ENCODE peak calls at places on chromosomes 16 and 17, in seven cellular contexts. One of them, this sample, is unnamed.

GRCh38 chr17:9090641-9091096 is 69.4 kb downstream of the NTN1 start:
- DNase-seq in dorsolateral prefrontal cortex: no peak
- DNase-seq in psoas muscle: no peak
- DNase-seq in thoracic aorta: peak
- DNase-seq in WERI-Rb-1: no peak
- DNase-seq in foreskin keratinocyte: no peak
- DNase-seq in GM12878: no peak
- DNase-seq in this sample: no peak

GRCh38 chr17:43695968-43696865 is 34.5 kb upstream of the MEOX1 start:
- DNase-seq in dorsolateral prefrontal cortex: peak
- DNase-seq in psoas muscle: no peak
- DNase-seq in thoracic aorta: peak
- DNase-seq in WERI-Rb-1: no peak
- DNase-seq in foreskin keratinocyte: no peak
- DNase-seq in GM12878: no peak
- DNase-seq in this sample: no peak

GRCh38 chr16:31112711-31113419 is 4.6 kb upstream of the KAT8 start:
- DNase-seq in dorsolateral prefrontal cortex: no peak
- DNase-seq in psoas muscle: no peak
- DNase-seq in thoracic aorta: no peak
- DNase-seq in WERI-Rb-1: no peak
- DNase-seq in foreskin keratinocyte: no peak
- DNase-seq in GM12878: no peak
- DNase-seq in this sample: no peak

GRCh38 chr17:65055708-65056638 is 567 bp downstream of the GNA13 start:
- DNase-seq in dorsolateral prefrontal cortex: peak
- DNase-seq in psoas muscle: peak
- DNase-seq in thoracic aorta: peak
- DNase-seq in WERI-Rb-1: peak
- DNase-seq in foreskin keratinocyte: no peak
- DNase-seq in GM12878: no peak
- DNase-seq in this sample: no peak

GRCh38 chr16:57889960-57890751 is 80.8 kb downstream of the CNGB1 start:
- DNase-seq in dorsolateral prefrontal cortex: no peak
- DNase-seq in psoas muscle: no peak
- DNase-seq in thoracic aorta: no peak
- DNase-seq in WERI-Rb-1: no peak
- DNase-seq in foreskin keratinocyte: no peak
- DNase-seq in GM12878: no peak
- DNase-seq in this sample: no peak

GRCh38 chr16:30694926-30695678 is 3.9 kb upstream of the SRCAP start:
- DNase-seq in dorsolateral prefrontal cortex: no peak
- DNase-seq in psoas muscle: no peak
- DNase-seq in thoracic aorta: no peak
- DNase-seq in WERI-Rb-1: no peak
- DNase-seq in foreskin keratinocyte: no peak
- DNase-seq in GM12878: no peak
- DNase-seq in this sample: no peak

GRCh38 chr17:36926226-36926625 is 11.0 kb upstream of the LHX1 start:
- DNase-seq in dorsolateral prefrontal cortex: no peak
- DNase-seq in psoas muscle: no peak
- DNase-seq in thoracic aorta: no peak
- DNase-seq in WERI-Rb-1: no peak
- DNase-seq in foreskin keratinocyte: no peak
- DNase-seq in GM12878: no peak
- DNase-seq in this sample: no peak

GRCh38 chr16:77785365-77785764 is 3.0 kb upstream of the VAT1L start:
- DNase-seq in dorsolateral prefrontal cortex: no peak
- DNase-seq in psoas muscle: no peak
- DNase-seq in thoracic aorta: no peak
- DNase-seq in WERI-Rb-1: no peak
- DNase-seq in foreskin keratinocyte: no peak
- DNase-seq in GM12878: no peak
- DNase-seq in this sample: no peak

GRCh38 chr17:66711936-66712335 is 123.0 kb upstream of the CACNG5 start:
- DNase-seq in dorsolateral prefrontal cortex: no peak
- DNase-seq in psoas muscle: no peak
- DNase-seq in thoracic aorta: no peak
- DNase-seq in WERI-Rb-1: no peak
- DNase-seq in foreskin keratinocyte: peak
- DNase-seq in GM12878: no peak
- DNase-seq in this sample: no peak

GRCh38 chr17:5203908-5204294 is 12.2 kb upstream of the ZNF594 start:
- DNase-seq in dorsolateral prefrontal cortex: no peak
- DNase-seq in psoas muscle: no peak
- DNase-seq in thoracic aorta: no peak
- DNase-seq in WERI-Rb-1: no peak
- DNase-seq in foreskin keratinocyte: no peak
- DNase-seq in GM12878: no peak
- DNase-seq in this sample: no peak

GRCh38 chr17:42849031-42849430 is 2.0 kb upstream of the AOC3 start:
- DNase-seq in dorsolateral prefrontal cortex: no peak
- DNase-seq in psoas muscle: no peak
- DNase-seq in thoracic aorta: no peak
- DNase-seq in WERI-Rb-1: no peak
- DNase-seq in foreskin keratinocyte: no peak
- DNase-seq in GM12878: no peak
- DNase-seq in this sample: no peak

GRCh38 chr16:8894736-8895334 is 12.7 kb downstream of the LITAFD start:
- DNase-seq in dorsolateral prefrontal cortex: peak
- DNase-seq in psoas muscle: no peak
- DNase-seq in thoracic aorta: no peak
- DNase-seq in WERI-Rb-1: no peak
- DNase-seq in foreskin keratinocyte: no peak
- DNase-seq in GM12878: no peak
- DNase-seq in this sample: no peak

GRCh38 chr17:1532836-1533602 is 16.6 kb upstream of the INPP5K start:
- DNase-seq in dorsolateral prefrontal cortex: no peak
- DNase-seq in psoas muscle: peak
- DNase-seq in thoracic aorta: no peak
- DNase-seq in WERI-Rb-1: peak
- DNase-seq in foreskin keratinocyte: no peak
- DNase-seq in GM12878: no peak
- DNase-seq in this sample: no peak

DNA sequence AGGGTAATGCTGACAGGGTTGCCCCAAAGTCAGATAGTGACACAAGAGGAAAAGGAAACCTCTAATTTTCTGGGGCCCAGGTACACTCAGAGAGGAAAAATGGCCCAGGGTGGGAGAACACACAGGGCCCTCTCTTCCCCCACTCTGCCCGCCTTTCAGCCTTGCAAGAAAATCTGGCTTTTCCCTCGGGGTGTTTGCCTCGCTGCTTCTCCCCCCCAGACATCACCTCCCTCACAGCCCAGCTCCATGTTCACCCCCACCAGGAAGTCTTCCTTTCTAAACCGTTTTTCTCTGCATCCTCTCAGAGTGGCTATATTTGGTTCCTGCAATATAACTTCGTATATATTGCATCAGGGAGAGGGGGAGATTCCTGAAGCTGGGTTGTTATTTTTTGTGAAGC is 27.4 kb downstream of the RPRML start:
- DNase-seq in dorsolateral prefrontal cortex: no peak
- DNase-seq in psoas muscle: no peak
- DNase-seq in thoracic aorta: no peak
- DNase-seq in WERI-Rb-1: no peak
- DNase-seq in foreskin keratinocyte: no peak
- DNase-seq in GM12878: no peak
- DNase-seq in this sample: no peak
- TF ChIP-seq CTCF in dorsolateral prefrontal cortex: no peak
- TF ChIP-seq CTCF in psoas muscle: no peak
- TF ChIP-seq CTCF in thoracic aorta: no peak
- TF ChIP-seq CTCF in WERI-Rb-1: no peak
- TF ChIP-seq CTCF in foreskin keratinocyte: no peak
- TF ChIP-seq CTCF in GM12878: no peak
- TF ChIP-seq CTCF in this sample: no peak

DNA sequence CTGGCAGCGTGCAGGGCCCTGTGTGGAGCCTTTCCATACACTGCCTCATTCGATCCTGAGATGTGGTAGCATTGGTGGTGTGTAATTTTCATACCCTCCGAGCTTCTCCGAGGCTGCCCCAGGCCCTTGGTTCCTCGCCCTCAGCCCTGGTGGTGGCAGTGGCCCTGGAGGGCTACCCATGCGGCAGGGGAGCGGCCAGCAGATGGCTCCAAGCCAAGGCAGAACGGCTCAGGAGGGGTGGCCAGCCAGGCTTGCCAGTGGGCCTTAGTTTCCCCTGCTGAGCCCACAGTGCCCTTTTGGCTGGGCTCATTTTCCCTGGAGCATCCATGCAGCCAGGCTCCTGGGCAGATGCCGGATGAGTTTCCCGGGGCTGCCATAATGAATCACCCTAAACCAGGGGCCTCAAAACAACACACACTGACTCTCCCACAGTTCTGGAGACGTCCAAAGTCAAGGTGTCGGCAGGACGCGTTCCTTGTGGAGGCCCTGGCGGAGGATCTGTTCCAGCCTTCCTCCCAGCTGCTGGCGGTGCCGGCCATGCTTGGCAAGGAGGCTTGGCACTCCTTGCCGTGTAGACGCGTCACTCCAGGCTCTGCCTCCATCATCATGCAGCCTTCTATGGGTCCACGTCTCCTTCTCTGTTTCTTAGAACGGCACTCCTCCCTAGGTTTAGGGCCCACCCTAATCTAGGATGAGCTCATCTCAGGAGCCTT is 158.8 kb upstream of the GSE1 start:
- DNase-seq in dorsolateral prefrontal cortex: no peak
- DNase-seq in psoas muscle: no peak
- DNase-seq in thoracic aorta: no peak
- DNase-seq in WERI-Rb-1: peak
- DNase-seq in foreskin keratinocyte: no peak
- DNase-seq in GM12878: no peak
- DNase-seq in this sample: no peak
- TF ChIP-seq CTCF in dorsolateral prefrontal cortex: no peak
- TF ChIP-seq CTCF in psoas muscle: no peak
- TF ChIP-seq CTCF in thoracic aorta: no peak
- TF ChIP-seq CTCF in WERI-Rb-1: no peak
- TF ChIP-seq CTCF in foreskin keratinocyte: no peak
- TF ChIP-seq CTCF in GM12878: peak
- TF ChIP-seq CTCF in this sample: no peak

GRCh38 chr17:48583708-48584582 is 5.8 kb upstream of the HOXB4 start:
- DNase-seq in dorsolateral prefrontal cortex: no peak
- DNase-seq in psoas muscle: no peak
- DNase-seq in thoracic aorta: no peak
- DNase-seq in WERI-Rb-1: no peak
- DNase-seq in foreskin keratinocyte: no peak
- DNase-seq in GM12878: no peak
- DNase-seq in this sample: no peak

GRCh38 chr17:48588519-48588918 is 1.5 kb downstream of the HOXB3 start:
- DNase-seq in dorsolateral prefrontal cortex: no peak
- DNase-seq in psoas muscle: no peak
- DNase-seq in thoracic aorta: no peak
- DNase-seq in WERI-Rb-1: no peak
- DNase-seq in foreskin keratinocyte: no peak
- DNase-seq in GM12878: no peak
- DNase-seq in this sample: no peak

GRCh38 chr17:48587276-48588073 is 2.6 kb downstream of the HOXB3 start:
- DNase-seq in dorsolateral prefrontal cortex: no peak
- DNase-seq in psoas muscle: no peak
- DNase-seq in thoracic aorta: no peak
- DNase-seq in WERI-Rb-1: peak
- DNase-seq in foreskin keratinocyte: no peak
- DNase-seq in GM12878: no peak
- DNase-seq in this sample: no peak

GRCh38 chr17:48588074-48588415 is 2.0 kb downstream of the HOXB3 start:
- DNase-seq in dorsolateral prefrontal cortex: no peak
- DNase-seq in psoas muscle: no peak
- DNase-seq in thoracic aorta: no peak
- DNase-seq in WERI-Rb-1: no peak
- DNase-seq in foreskin keratinocyte: no peak
- DNase-seq in GM12878: no peak
- DNase-seq in this sample: no peak

GRCh38 chr17:48586355-48586924 is 3.6 kb downstream of the HOXB3 start:
- DNase-seq in dorsolateral prefrontal cortex: no peak
- DNase-seq in psoas muscle: no peak
- DNase-seq in thoracic aorta: no peak
- DNase-seq in WERI-Rb-1: no peak
- DNase-seq in foreskin keratinocyte: no peak
- DNase-seq in GM12878: no peak
- DNase-seq in this sample: no peak
- TF ChIP-seq CTCF in dorsolateral prefrontal cortex: no peak
- TF ChIP-seq CTCF in psoas muscle: no peak
- TF ChIP-seq CTCF in thoracic aorta: no peak
- TF ChIP-seq CTCF in WERI-Rb-1: no peak
- TF ChIP-seq CTCF in foreskin keratinocyte: no peak
- TF ChIP-seq CTCF in GM12878: no peak
- TF ChIP-seq CTCF in this sample: no peak

DNA sequence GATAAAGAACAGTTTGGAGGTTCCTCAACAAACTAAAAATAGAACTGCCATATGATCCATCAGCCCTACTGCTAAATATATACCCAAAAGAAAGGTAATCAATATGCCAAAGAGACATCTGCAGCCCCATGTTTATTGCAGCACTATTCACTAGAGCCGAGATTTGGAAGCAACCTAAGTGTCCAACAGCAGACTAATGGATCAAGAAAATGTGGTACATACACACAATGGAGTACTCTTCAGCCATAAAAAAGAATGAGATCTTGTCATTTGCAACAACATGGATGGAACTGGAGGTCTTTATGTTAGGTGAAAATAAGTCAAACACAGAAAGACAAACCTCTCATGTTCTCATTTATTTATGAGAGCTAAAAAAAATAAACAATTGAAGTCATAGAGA is 48.8 kb upstream of the NACA2 start:
- DNase-seq in dorsolateral prefrontal cortex: no peak
- DNase-seq in psoas muscle: no peak
- DNase-seq in thoracic aorta: no peak
- DNase-seq in WERI-Rb-1: no peak
- DNase-seq in foreskin keratinocyte: no peak
- DNase-seq in GM12878: no peak
- DNase-seq in this sample: no peak
- TF ChIP-seq CTCF in dorsolateral prefrontal cortex: no peak
- TF ChIP-seq CTCF in psoas muscle: no peak
- TF ChIP-seq CTCF in thoracic aorta: no peak
- TF ChIP-seq CTCF in WERI-Rb-1: no peak
- TF ChIP-seq CTCF in foreskin keratinocyte: no peak
- TF ChIP-seq CTCF in GM12878: no peak
- TF ChIP-seq CTCF in this sample: no peak